ENCODE peak calls at places on chromosomes 3 and 15, in six cellular contexts. Q is activated naive CD8-positive, alpha-beta T cell treated with anti-CD3 and anti-CD28 coated beads, Interleukin-2, amount 10 ng/mL, durations not matched to agents 7 days and 5 days; A is right cardiac atrium; C is RWPE2; P is activated B cell treated with CpG ODN at 0.5 μM for 24 hours; E is omental fat pad. J is an unnamed sample.

GRCh38 chr3:188266581-188267274 is 112.8 kb downstream of the LPP start:
- ATAC-seq in Q (no peak), A (peak), C (no peak), P (no peak), E (peak), J (no peak)

GRCh38 chr3:119073258-119074001 is 38.8 kb upstream of the IGSF11 start:
- ATAC-seq in Q (no peak), A (no peak), C (no peak), P (no peak), E (no peak), J (no peak)

GRCh38 chr15:61041886-61042285 is 187.2 kb downstream of the RORA start:
- ATAC-seq in Q (no peak), A (no peak), C (no peak), P (no peak), E (no peak), J (no peak)

GRCh38 chr3:162777118-162777517 is 1280.5 kb downstream of the OTOL1 start:
- ATAC-seq in Q (no peak), A (no peak), C (no peak), P (no peak), E (no peak), J (no peak)

GRCh38 chr15:75125935-75126334 is 75.7 kb upstream of the C15orf39 start:
- ATAC-seq in Q (no peak), A (no peak), C (no peak), P (no peak), E (no peak), J (no peak)

GRCh38 chr3:160006282-160007163 is 17.9 kb downstream of the IL12A start:
- ATAC-seq in Q (peak), A (peak), C (peak), P (peak), E (peak), J (peak)

GRCh38 chr3:156519758-156520162 is 35.2 kb downstream of the SSR3 start:
- ATAC-seq in Q (no peak), A (no peak), C (no peak), P (no peak), E (no peak), J (peak)

GRCh38 chr3:138219255-138219654 is 32.2 kb downstream of the ARMC8 start:
- ATAC-seq in Q (no peak), A (no peak), C (no peak), P (no peak), E (no peak), J (no peak)

GRCh38 chr15:29687939-29688884 is 134.1 kb downstream of the TJP1 start:
- ATAC-seq in Q (no peak), A (peak), C (no peak), P (no peak), E (no peak), J (no peak)

GRCh38 chr15:43253431-43254403 is 13.0 kb downstream of the TGM5 start:
- ATAC-seq in Q (peak), A (peak), C (peak), P (peak), E (peak), J (peak)

GRCh38 chr15:78112551-78112950 is 18.7 kb downstream of the CIB2 start:
- ATAC-seq in Q (no peak), A (no peak), C (no peak), P (no peak), E (no peak), J (no peak)

GRCh38 chr3:38805765-38806386 is 10.1 kb downstream of the SCN10A start:
- ATAC-seq in Q (no peak), A (no peak), C (peak), P (no peak), E (no peak), J (no peak)

GRCh38 chr3:93910085-93910484 is 63.6 kb downstream of the PROS1 start:
- ATAC-seq in Q (no peak), A (peak), C (no peak), P (no peak), E (no peak), J (no peak)

GRCh38 chr15:40456738-40457137 is 14.0 kb upstream of the CHST14 start:
- ATAC-seq in Q (no peak), A (no peak), C (peak), P (no peak), E (no peak), J (no peak)

GRCh38 chr3:36904641-36905040 is 40.2 kb downstream of the TRANK1 start:
- ATAC-seq in Q (no peak), A (peak), C (peak), P (no peak), E (peak), J (peak)

GRCh38 chr3:15892828-15893227 is 95.0 kb upstream of the ANKRD28 start:
- ATAC-seq in Q (no peak), A (no peak), C (no peak), P (no peak), E (no peak), J (no peak)

GRCh38 chr3:153285194-153285641 is 123.2 kb downstream of the RAP2B start:
- ATAC-seq in Q (no peak), A (peak), C (no peak), P (no peak), E (peak), J (no peak)

GRCh38 chr3:53613111-53613510 is 118.7 kb downstream of the CACNA1D start:
- ATAC-seq in Q (no peak), A (peak), C (no peak), P (peak), E (no peak), J (peak)

GRCh38 chr3:79247367-79248103 is 520.3 kb downstream of the ROBO1 start:
- ATAC-seq in Q (no peak), A (peak), C (no peak), P (no peak), E (no peak), J (no peak)

GRCh38 chr3:71397046-71397445 is 186.5 kb downstream of the FOXP1 start:
- ATAC-seq in Q (no peak), A (no peak), C (peak), P (no peak), E (no peak), J (no peak)

GRCh38 chr3:123406598-123406997 is 42.3 kb downstream of the ADCY5 start:
- ATAC-seq in Q (no peak), A (peak), C (no peak), P (no peak), E (peak), J (no peak)

GRCh38 chr3:196518999-196519737 is 4.0 kb upstream of the SMCO1 start:
- ATAC-seq in Q (peak), A (peak), C (no peak), P (no peak), E (no peak), J (no peak)

GRCh38 chr3:56799251-56799882 is 2.4 kb downstream of the ARHGEF3 start:
- ATAC-seq in Q (no peak), A (no peak), C (no peak), P (no peak), E (no peak), J (no peak)

J was measured in stimulated activated memory B cell treated with anti-CD40 and anti-IgM and Interleukin-4, amounts not matched to agents 10 μg/mL and 1 μg/mL and 100 μg/mL, for 72 hours.